ENCODE peak calls at places on chromosome 2, in ten cellular contexts. One of them, this sample, is unnamed.
A peak's percentile ranks its signal among the peaks of the same experiment; 100 is the strongest.

GRCh38 chr2:11562011-11562410 is 28.2 kb downstream of the GREB1 start:
- DNase-seq in NB4: peak; percentile 28
- DNase-seq in foreskin keratinocyte: peak; percentile 49
- DNase-seq in AG10803: no peak
- DNase-seq in upper lobe of left lung: no peak
- DNase-seq in mucosa of descending colon: no peak
- DNase-seq in astrocyte of the spinal cord: no peak
- DNase-seq in GM12865: no peak
- DNase-seq in GM13977: no peak
- DNase-seq in HFFc6: no peak
- DNase-seq in this sample: no peak

GRCh38 chr2:32418777-32419176 is 62.0 kb downstream of the BIRC6 start:
- DNase-seq in NB4: no peak
- DNase-seq in foreskin keratinocyte: peak; percentile 32
- DNase-seq in AG10803: peak; percentile 43
- DNase-seq in upper lobe of left lung: no peak
- DNase-seq in mucosa of descending colon: no peak
- DNase-seq in astrocyte of the spinal cord: peak; percentile 72
- DNase-seq in GM12865: no peak
- DNase-seq in GM13977: no peak
- DNase-seq in HFFc6: peak; percentile 58
- DNase-seq in this sample: no peak

GRCh38 chr2:223918671-223919134 is 26.4 kb downstream of the WDFY1 start:
- DNase-seq in NB4: no peak
- DNase-seq in foreskin keratinocyte: no peak
- DNase-seq in AG10803: no peak
- DNase-seq in upper lobe of left lung: peak; percentile 20
- DNase-seq in mucosa of descending colon: no peak
- DNase-seq in astrocyte of the spinal cord: no peak
- DNase-seq in GM12865: no peak
- DNase-seq in GM13977: no peak
- DNase-seq in HFFc6: no peak
- DNase-seq in this sample: no peak

GRCh38 chr2:118668431-118669424 is 178.7 kb downstream of the EN1 start:
- DNase-seq in NB4: no peak
- DNase-seq in foreskin keratinocyte: peak; percentile 81
- DNase-seq in AG10803: peak; percentile 99
- DNase-seq in upper lobe of left lung: no peak
- DNase-seq in mucosa of descending colon: no peak
- DNase-seq in astrocyte of the spinal cord: peak; percentile 96
- DNase-seq in GM12865: no peak
- DNase-seq in GM13977: no peak
- DNase-seq in HFFc6: peak; percentile 96
- DNase-seq in this sample: no peak

GRCh38 chr2:2536416-2537056 is 205.5 kb upstream of the MYT1L start:
- DNase-seq in NB4: no peak
- DNase-seq in foreskin keratinocyte: no peak
- DNase-seq in AG10803: no peak
- DNase-seq in upper lobe of left lung: no peak
- DNase-seq in mucosa of descending colon: no peak
- DNase-seq in astrocyte of the spinal cord: no peak
- DNase-seq in GM12865: no peak
- DNase-seq in GM13977: no peak
- DNase-seq in HFFc6: no peak
- DNase-seq in this sample: no peak

GRCh38 chr2:240400319-240401161 is 34.9 kb upstream of the GPC1 start:
- DNase-seq in NB4: no peak
- DNase-seq in foreskin keratinocyte: peak; percentile 30
- DNase-seq in AG10803: no peak
- DNase-seq in upper lobe of left lung: peak; percentile 61
- DNase-seq in mucosa of descending colon: no peak
- DNase-seq in astrocyte of the spinal cord: no peak
- DNase-seq in GM12865: no peak
- DNase-seq in GM13977: no peak
- DNase-seq in HFFc6: no peak
- DNase-seq in this sample: no peak

GRCh38 chr2:12421061-12421460 is 295.7 kb upstream of the TRIB2 start:
- DNase-seq in NB4: no peak
- DNase-seq in foreskin keratinocyte: no peak
- DNase-seq in AG10803: peak; percentile 12
- DNase-seq in upper lobe of left lung: no peak
- DNase-seq in mucosa of descending colon: no peak
- DNase-seq in astrocyte of the spinal cord: no peak
- DNase-seq in GM12865: no peak
- DNase-seq in GM13977: no peak
- DNase-seq in HFFc6: no peak
- DNase-seq in this sample: no peak

GRCh38 chr2:20609349-20609994 is 41.4 kb downstream of the HS1BP3 start:
- DNase-seq in NB4: no peak
- DNase-seq in foreskin keratinocyte: peak; percentile 48
- DNase-seq in AG10803: peak; percentile 55
- DNase-seq in upper lobe of left lung: no peak
- DNase-seq in mucosa of descending colon: no peak
- DNase-seq in astrocyte of the spinal cord: peak; percentile 72
- DNase-seq in GM12865: no peak
- DNase-seq in GM13977: no peak
- DNase-seq in HFFc6: peak; percentile 32
- DNase-seq in this sample: no peak

GRCh38 chr2:241994556-241995213 is 125.2 kb downstream of the RTP5 start:
- DNase-seq in NB4: no peak
- DNase-seq in foreskin keratinocyte: no peak
- DNase-seq in AG10803: no peak
- DNase-seq in upper lobe of left lung: no peak
- DNase-seq in mucosa of descending colon: no peak
- DNase-seq in astrocyte of the spinal cord: no peak
- DNase-seq in GM12865: no peak
- DNase-seq in GM13977: no peak
- DNase-seq in HFFc6: no peak
- DNase-seq in this sample: peak; percentile 5

GRCh38 chr2:229996320-229996719 is 72.4 kb downstream of the SLC16A14 start:
- DNase-seq in NB4: no peak
- DNase-seq in foreskin keratinocyte: no peak
- DNase-seq in AG10803: peak; percentile 81
- DNase-seq in upper lobe of left lung: no peak
- DNase-seq in mucosa of descending colon: no peak
- DNase-seq in astrocyte of the spinal cord: no peak
- DNase-seq in GM12865: no peak
- DNase-seq in GM13977: no peak
- DNase-seq in HFFc6: peak; percentile 78
- DNase-seq in this sample: no peak

GRCh38 chr2:50018938-50019337 is 864.6 kb upstream of the FSHR start:
- DNase-seq in NB4: peak; percentile 40
- DNase-seq in foreskin keratinocyte: peak; percentile 29
- DNase-seq in AG10803: no peak
- DNase-seq in upper lobe of left lung: no peak
- DNase-seq in mucosa of descending colon: no peak
- DNase-seq in astrocyte of the spinal cord: no peak
- DNase-seq in GM12865: no peak
- DNase-seq in GM13977: no peak
- DNase-seq in HFFc6: no peak
- DNase-seq in this sample: no peak

GRCh38 chr2:230330725-230331124 is 3.7 kb downstream of the SP140L start:
- DNase-seq in NB4: no peak
- DNase-seq in foreskin keratinocyte: no peak
- DNase-seq in AG10803: no peak
- DNase-seq in upper lobe of left lung: no peak
- DNase-seq in mucosa of descending colon: no peak
- DNase-seq in astrocyte of the spinal cord: peak; percentile 19
- DNase-seq in GM12865: no peak
- DNase-seq in GM13977: no peak
- DNase-seq in HFFc6: peak; percentile 65
- DNase-seq in this sample: no peak

GRCh38 chr2:189083088-189083487 is 96.5 kb downstream of the COL5A2 start:
- DNase-seq in NB4: no peak
- DNase-seq in foreskin keratinocyte: no peak
- DNase-seq in AG10803: no peak
- DNase-seq in upper lobe of left lung: no peak
- DNase-seq in mucosa of descending colon: no peak
- DNase-seq in astrocyte of the spinal cord: no peak
- DNase-seq in GM12865: no peak
- DNase-seq in GM13977: no peak
- DNase-seq in HFFc6: no peak
- DNase-seq in this sample: no peak

GRCh38 chr2:148565272-148565894 is 79.2 kb upstream of the EPC2 start:
- DNase-seq in NB4: peak; percentile 37
- DNase-seq in foreskin keratinocyte: peak; percentile 11
- DNase-seq in AG10803: no peak
- DNase-seq in upper lobe of left lung: no peak
- DNase-seq in mucosa of descending colon: peak; percentile 8
- DNase-seq in astrocyte of the spinal cord: no peak
- DNase-seq in GM12865: no peak
- DNase-seq in GM13977: no peak
- DNase-seq in HFFc6: no peak
- DNase-seq in this sample: no peak

GRCh38 chr2:160343404-160343803 is 143.3 kb upstream of the ITGB6 start:
- DNase-seq in NB4: no peak
- DNase-seq in foreskin keratinocyte: no peak
- DNase-seq in AG10803: no peak
- DNase-seq in upper lobe of left lung: no peak
- DNase-seq in mucosa of descending colon: no peak
- DNase-seq in astrocyte of the spinal cord: no peak
- DNase-seq in GM12865: no peak
- DNase-seq in GM13977: no peak
- DNase-seq in HFFc6: no peak
- DNase-seq in this sample: no peak

GRCh38 chr2:152624805-152625204 is 92.5 kb downstream of the PRPF40A start:
- DNase-seq in NB4: no peak
- DNase-seq in foreskin keratinocyte: no peak
- DNase-seq in AG10803: no peak
- DNase-seq in upper lobe of left lung: no peak
- DNase-seq in mucosa of descending colon: no peak
- DNase-seq in astrocyte of the spinal cord: no peak
- DNase-seq in GM12865: no peak
- DNase-seq in GM13977: no peak
- DNase-seq in HFFc6: no peak
- DNase-seq in this sample: no peak

GRCh38 chr2:6362671-6363450 is 502.8 kb downstream of the CMPK2 start:
- DNase-seq in NB4: no peak
- DNase-seq in foreskin keratinocyte: no peak
- DNase-seq in AG10803: no peak
- DNase-seq in upper lobe of left lung: no peak
- DNase-seq in mucosa of descending colon: no peak
- DNase-seq in astrocyte of the spinal cord: no peak
- DNase-seq in GM12865: no peak
- DNase-seq in GM13977: no peak
- DNase-seq in HFFc6: no peak
- DNase-seq in this sample: no peak

GRCh38 chr2:128306081-128306930 is 12.4 kb downstream of the HS6ST1 start:
- DNase-seq in NB4: peak; percentile 25
- DNase-seq in foreskin keratinocyte: peak; percentile 85
- DNase-seq in AG10803: peak; percentile 99
- DNase-seq in upper lobe of left lung: peak; percentile 55
- DNase-seq in mucosa of descending colon: peak; percentile 62
- DNase-seq in astrocyte of the spinal cord: peak; percentile 98
- DNase-seq in GM12865: no peak
- DNase-seq in GM13977: no peak
- DNase-seq in HFFc6: peak; percentile 94
- DNase-seq in this sample: no peak
- TF ChIP-seq CTCF in NB4: no peak
- TF ChIP-seq CTCF in foreskin keratinocyte: peak; percentile 77
- TF ChIP-seq CTCF in AG10803: peak; percentile 60
- TF ChIP-seq CTCF in upper lobe of left lung: no peak
- TF ChIP-seq CTCF in mucosa of descending colon: no peak
- TF ChIP-seq CTCF in astrocyte of the spinal cord: peak; percentile 65
- TF ChIP-seq CTCF in GM12865: no peak
- TF ChIP-seq CTCF in GM13977: no peak
- TF ChIP-seq CTCF in HFFc6: peak; percentile 69
- TF ChIP-seq CTCF in this sample: no peak

DNA sequence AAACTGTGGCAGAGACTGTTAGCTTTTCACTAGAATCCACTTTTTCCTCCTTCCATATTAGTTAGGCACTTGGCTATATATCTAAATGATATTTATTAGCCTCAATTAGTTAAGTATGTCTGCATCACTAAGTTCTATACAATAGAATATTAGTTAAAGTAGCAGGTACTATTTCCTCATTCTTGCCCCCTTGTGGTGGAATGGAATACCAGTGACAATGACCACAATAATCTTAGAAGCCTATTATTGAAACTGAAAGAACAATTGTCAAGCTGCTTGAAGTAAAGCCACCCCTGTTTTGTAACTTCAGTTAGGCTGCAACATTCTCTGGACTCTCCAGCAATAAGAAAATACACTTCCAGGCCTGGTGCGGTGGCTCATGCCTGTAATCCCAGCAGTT is 476.3 kb upstream of the VWC2L start:
- DNase-seq in NB4: peak; percentile 39
- DNase-seq in foreskin keratinocyte: no peak
- DNase-seq in AG10803: peak; percentile 18
- DNase-seq in upper lobe of left lung: no peak
- DNase-seq in mucosa of descending colon: peak; percentile 25
- DNase-seq in astrocyte of the spinal cord: peak; percentile 12
- DNase-seq in GM12865: peak; percentile 69
- DNase-seq in GM13977: peak; percentile 50
- DNase-seq in HFFc6: peak; percentile 12
- DNase-seq in this sample: no peak
- TF ChIP-seq CTCF in NB4: peak; percentile 43
- TF ChIP-seq CTCF in foreskin keratinocyte: peak; percentile 62
- TF ChIP-seq CTCF in AG10803: peak; percentile 63
- TF ChIP-seq CTCF in upper lobe of left lung: peak; percentile 38
- TF ChIP-seq CTCF in mucosa of descending colon: no peak
- TF ChIP-seq CTCF in astrocyte of the spinal cord: peak; percentile 35
- TF ChIP-seq CTCF in GM12865: peak; percentile 47
- TF ChIP-seq CTCF in GM13977: peak; percentile 51
- TF ChIP-seq CTCF in HFFc6: peak; percentile 79
- TF ChIP-seq CTCF in this sample: peak; percentile 27

GRCh38 chr2:135819211-135819610 is 17.8 kb downstream of the LCT start:
- DNase-seq in NB4: peak; percentile 88
- DNase-seq in foreskin keratinocyte: peak; percentile 23
- DNase-seq in AG10803: peak; percentile 44
- DNase-seq in upper lobe of left lung: no peak
- DNase-seq in mucosa of descending colon: peak; percentile 27
- DNase-seq in astrocyte of the spinal cord: peak; percentile 21
- DNase-seq in GM12865: peak; percentile 47
- DNase-seq in GM13977: no peak
- DNase-seq in HFFc6: peak; percentile 23
- DNase-seq in this sample: no peak
- TF ChIP-seq CTCF in NB4: peak; percentile 83
- TF ChIP-seq CTCF in foreskin keratinocyte: peak; percentile 60
- TF ChIP-seq CTCF in AG10803: peak; percentile 59
- TF ChIP-seq CTCF in upper lobe of left lung: no peak
- TF ChIP-seq CTCF in mucosa of descending colon: no peak
- TF ChIP-seq CTCF in astrocyte of the spinal cord: peak; percentile 39
- TF ChIP-seq CTCF in GM12865: peak; percentile 21
- TF ChIP-seq CTCF in GM13977: peak; percentile 49
- TF ChIP-seq CTCF in HFFc6: peak; percentile 69
- TF ChIP-seq CTCF in this sample: no peak

GRCh38 chr2:201430839-201431238 is 20.4 kb downstream of the TRAK2 start:
- DNase-seq in NB4: no peak
- DNase-seq in foreskin keratinocyte: no peak
- DNase-seq in AG10803: no peak
- DNase-seq in upper lobe of left lung: no peak
- DNase-seq in mucosa of descending colon: no peak
- DNase-seq in astrocyte of the spinal cord: no peak
- DNase-seq in GM12865: no peak
- DNase-seq in GM13977: no peak
- DNase-seq in HFFc6: no peak
- DNase-seq in this sample: no peak
- TF ChIP-seq CTCF in NB4: no peak
- TF ChIP-seq CTCF in foreskin keratinocyte: no peak
- TF ChIP-seq CTCF in AG10803: no peak
- TF ChIP-seq CTCF in upper lobe of left lung: no peak
- TF ChIP-seq CTCF in mucosa of descending colon: no peak
- TF ChIP-seq CTCF in astrocyte of the spinal cord: no peak
- TF ChIP-seq CTCF in GM12865: no peak
- TF ChIP-seq CTCF in GM13977: no peak
- TF ChIP-seq CTCF in HFFc6: no peak
- TF ChIP-seq CTCF in this sample: no peak